ENCODE peak calls at places on chromosomes 6 and 20, in six cellular contexts. E is choroid plexus epithelial cell, H is A549, S is transverse colon, K is neuronal stem cell, D is testis. I is an unnamed sample.

GRCh38 chr6:114952229-114952628 is 609.4 kb upstream of the HS3ST5 start:
- DNase-seq in D (no peak), H (no peak), K (no peak), S (no peak), E (no peak), I (no peak)

GRCh38 chr20:25308671-25309394 is 60.9 kb downstream of the PYGB start:
- DNase-seq in D (no peak), H (peak), S (no peak), E (peak), K (no peak), I (no peak)

GRCh38 chr6:6696867-6697531 is 108.5 kb downstream of the LY86 start:
- DNase-seq in H (peak), E (peak), K (peak), D (peak), S (peak), I (peak)

GRCh38 chr6:109523478-109523877 is 40.5 kb upstream of the ZBTB24 start:
- DNase-seq in H (no peak), E (peak), D (no peak), S (no peak), K (no peak), I (no peak)

GRCh38 chr6:110039996-110040383 is 61.9 kb downstream of the GPR6 start:
- DNase-seq in K (no peak), E (peak), H (peak), D (peak), S (peak), I (peak)

GRCh38 chr6:150685860-150686259 is 86.2 kb downstream of the PLEKHG1 start:
- DNase-seq in D (peak), S (peak), E (peak), K (no peak), H (peak), I (peak)

GRCh38 chr6:110201141-110201848 is 21.1 kb downstream of the CDC40 start:
- DNase-seq in K (no peak), E (no peak), H (no peak), D (no peak), S (no peak), I (no peak)

GRCh38 chr6:138162947-138163569 is 1.3 kb downstream of the ARFGEF3 start:
- DNase-seq in E (no peak), S (no peak), H (no peak), D (no peak), K (no peak), I (no peak)

GRCh38 chr6:129282053-129282452 is 399.1 kb downstream of the LAMA2 start:
- DNase-seq in K (no peak), D (no peak), S (no peak), E (no peak), H (no peak), I (no peak)

GRCh38 chr6:56399250-56399671 is 151.9 kb upstream of the COL21A1 start:
- DNase-seq in E (peak), K (no peak), S (no peak), H (peak), D (no peak), I (no peak)

GRCh38 chr6:105041880-105042279 is 85.0 kb downstream of the LIN28B start:
- DNase-seq in S (no peak), D (no peak), K (no peak), H (no peak), E (no peak), I (no peak)

GRCh38 chr6:116450769-116451740 is 10.1 kb upstream of the CALHM6 start:
- DNase-seq in E (no peak), S (peak), D (no peak), H (no peak), K (no peak), I (no peak)

GRCh38 chr6:132919476-132919875 is 105.1 kb downstream of the RPS12 start:
- DNase-seq in E (peak), D (peak), K (no peak), S (peak), H (peak), I (no peak)

GRCh38 chr20:63129376-63129965 is 86.5 kb downstream of the YTHDF1 start:
- DNase-seq in K (no peak), S (no peak), H (no peak), D (no peak), E (no peak), I (no peak)

GRCh38 chr6:41921712-41921998 is 356 bp downstream of the BYSL start:
- DNase-seq in S (no peak), K (no peak), E (no peak), D (no peak), H (no peak), I (no peak)

GRCh38 chr6:76862966-76863365 is 600.3 kb downstream of the HTR1B start:
- DNase-seq in D (no peak), H (no peak), S (no peak), E (peak), K (no peak), I (no peak)

DNA sequence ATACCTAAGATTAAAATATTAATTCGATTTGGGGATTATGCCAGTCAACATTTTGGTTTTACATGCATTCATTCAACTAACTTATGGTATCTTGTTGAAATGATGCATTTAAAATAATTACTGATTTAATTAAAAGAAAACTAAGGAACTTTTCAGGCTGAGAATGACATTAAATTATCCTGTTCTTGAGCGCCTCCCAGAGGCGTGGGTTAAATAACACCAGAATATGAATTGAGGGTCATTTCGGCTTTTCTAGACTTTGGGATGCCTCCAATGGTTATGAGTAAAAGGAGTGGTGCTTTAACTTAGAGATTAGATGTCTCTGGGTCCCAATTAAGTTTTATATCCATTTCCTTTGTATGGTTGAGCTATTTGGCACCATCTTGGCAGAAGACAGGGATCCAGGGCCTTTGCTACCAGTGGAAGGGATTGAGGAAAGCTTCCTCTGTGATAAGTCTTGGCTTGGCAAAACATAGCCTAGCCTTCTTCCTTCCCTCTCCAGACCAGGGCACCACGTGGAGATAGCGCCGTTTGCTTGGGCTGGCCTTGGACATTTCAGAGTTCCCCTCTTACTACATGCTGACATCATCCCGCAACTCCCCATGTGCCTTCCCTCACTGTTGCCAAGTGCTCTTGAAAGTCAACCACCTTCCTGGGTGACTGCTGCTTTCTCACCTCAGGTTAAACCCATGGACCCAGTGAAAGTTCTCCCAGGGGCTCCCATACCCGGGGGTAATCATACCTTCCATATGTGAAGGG is 28.7 kb downstream of the GNAS start:
- DNase-seq in K (no peak), S (no peak), D (no peak), H (no peak), E (no peak), I (no peak)
- H3K4me3 ChIP-seq in K (no peak), S (no peak), D (no peak), H (no peak), E (no peak), I (no peak)

GRCh38 chr6:158387036-158387435 is 74.8 kb downstream of the TULP4 start:
- DNase-seq in K (no peak), E (no peak), S (no peak), D (no peak), H (peak), I (no peak)
- H3K4me3 ChIP-seq in K (no peak), E (no peak), S (no peak), D (no peak), H (no peak), I (no peak)

GRCh38 chr20:50308166-50308512 is 117.5 kb downstream of the CEBPB start:
- DNase-seq in S (no peak), E (no peak), D (no peak), H (no peak), K (no peak), I (no peak)
- H3K4me3 ChIP-seq in S (no peak), E (no peak), D (no peak), H (no peak), K (no peak), I (no peak)

DNA sequence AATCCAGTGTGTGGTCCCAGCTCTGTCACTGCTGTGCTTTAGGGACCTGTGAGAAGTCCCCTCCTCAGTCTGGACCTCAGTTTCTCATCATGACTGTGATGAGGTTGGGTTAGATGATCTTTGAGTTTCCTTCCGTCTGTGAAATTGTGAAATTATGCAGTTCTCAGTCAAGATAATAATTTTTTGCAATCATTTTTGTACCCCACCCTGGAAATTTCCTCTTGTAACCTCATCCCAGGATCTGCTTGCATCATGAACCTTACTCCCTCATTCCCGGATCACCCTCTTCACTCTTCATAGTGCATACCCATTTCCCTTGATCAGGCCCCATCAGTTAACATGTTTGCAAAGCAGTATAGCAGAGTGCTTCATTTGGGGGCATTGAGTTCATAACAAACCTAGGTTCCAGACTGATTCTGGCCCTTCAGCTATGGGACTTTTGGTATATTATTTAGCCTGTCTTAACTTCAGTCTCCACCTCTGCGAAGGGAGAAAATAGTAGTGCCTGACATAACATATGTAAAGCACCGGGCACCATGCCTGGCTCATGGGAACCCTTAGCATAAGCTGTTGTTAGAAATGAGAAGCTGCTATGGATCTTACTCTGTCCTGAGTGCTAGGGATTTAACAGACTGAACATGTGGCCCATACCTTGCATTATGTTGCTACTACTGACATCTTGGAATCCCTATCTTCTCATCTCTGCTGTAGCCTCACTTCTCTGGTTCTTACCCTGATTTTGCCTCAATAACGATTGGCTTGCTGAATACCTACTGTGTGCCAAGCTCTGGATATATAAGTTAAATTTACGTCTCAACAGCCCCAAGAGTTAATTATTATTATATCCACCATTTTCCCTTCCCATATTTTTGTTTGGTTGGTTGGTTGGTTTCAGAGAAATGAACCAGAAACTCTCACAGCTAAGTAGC is 1.4 kb downstream of the ZNF76 start:
- DNase-seq in S (no peak), E (no peak), H (no peak), D (no peak), K (no peak), I (no peak)
- H3K4me3 ChIP-seq in S (no peak), E (peak), H (peak), D (peak), K (no peak), I (peak)

DNA sequence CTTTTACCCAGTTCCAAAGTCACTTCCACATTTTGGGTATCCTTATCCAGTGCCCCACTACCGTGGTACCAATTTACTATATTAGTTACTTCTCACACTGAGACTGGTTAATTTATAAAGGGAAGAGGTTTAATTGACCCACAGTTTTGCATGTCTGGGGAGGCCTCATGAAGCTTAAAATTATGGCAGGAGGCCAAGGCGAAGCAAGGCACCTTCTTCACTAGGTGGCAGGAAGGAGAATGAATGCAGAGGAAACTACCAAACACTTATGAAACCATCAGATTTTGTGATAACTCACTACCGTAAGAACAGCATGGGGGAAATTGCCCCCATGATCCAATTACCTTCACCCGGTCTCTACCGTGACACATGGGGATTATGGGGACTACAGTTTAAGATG is 106.7 kb upstream of the SAMD5 start:
- DNase-seq in D (no peak), H (no peak), S (no peak), E (no peak), K (no peak), I (no peak)
- H3K4me3 ChIP-seq in D (no peak), H (no peak), S (no peak), E (no peak), K (no peak), I (no peak)

GRCh38 chr20:5677389-5677788 is 72.8 kb upstream of the SHLD1 start:
- DNase-seq in H (no peak), E (no peak), K (no peak), S (no peak), D (no peak), I (no peak)

GRCh38 chr20:5675103-5676091 is 74.8 kb upstream of the SHLD1 start:
- DNase-seq in H (no peak), S (no peak), K (no peak), E (peak), D (no peak), I (no peak)

GRCh38 chr20:5670137-5670536 is 80.1 kb upstream of the SHLD1 start:
- DNase-seq in K (no peak), S (no peak), D (no peak), H (no peak), E (no peak), I (no peak)

GRCh38 chr20:5670874-5671273 is 79.3 kb upstream of the SHLD1 start:
- DNase-seq in D (no peak), E (no peak), S (no peak), H (no peak), K (no peak), I (no peak)

DNA sequence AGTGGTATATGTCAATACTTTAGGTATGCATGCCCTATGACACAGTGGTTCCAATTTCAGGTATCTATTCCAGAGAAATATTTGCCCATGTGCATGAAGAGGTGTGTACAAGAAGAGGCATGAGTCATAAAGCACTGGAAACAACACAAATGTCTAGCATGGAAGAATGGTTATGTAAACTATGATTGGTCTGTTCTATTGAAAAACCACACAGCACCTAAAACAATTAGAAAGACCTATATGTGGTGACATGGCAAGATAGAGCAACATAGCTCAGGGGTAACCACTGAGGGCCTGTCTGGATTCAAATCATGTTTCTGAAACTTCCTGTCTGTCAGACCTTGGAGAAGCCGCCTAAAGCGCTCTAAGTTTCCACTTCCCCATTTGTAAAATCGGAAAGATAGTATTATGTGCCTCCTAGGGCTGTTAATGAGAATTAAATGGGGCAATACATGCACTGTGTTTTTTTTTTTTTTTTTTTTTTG is 76.0 kb upstream of the SHLD1 start:
- DNase-seq in D (no peak), K (no peak), S (no peak), E (peak), H (no peak), I (peak)
- H3K4me3 ChIP-seq in D (no peak), K (no peak), S (no peak), E (no peak), H (no peak), I (no peak)

GRCh38 chr6:24902782-24903181 is 33.0 kb downstream of the RIPOR2 start:
- DNase-seq in H (no peak), S (no peak), E (peak), K (no peak), D (no peak), I (no peak)
- H3K4me3 ChIP-seq in H (no peak), S (no peak), E (no peak), K (no peak), D (no peak), I (no peak)